ENCODE peak calls at places on chromosomes 2 and 18, in ten cellular contexts. D, T, A, S, P, V, Q, L, W and G are unnamed samples.
A peak's percentile ranks its signal among the peaks of the same experiment; 100 is the strongest.

GRCh38 chr2:122519366-122519765 is 763.9 kb downstream of the TSN start:
- DNase-seq in W (no peak), P (no peak), V (no peak), A (no peak), L (no peak), T (no peak), D (no peak), S (no peak), Q (no peak), G (no peak)

GRCh38 chr2:100957971-100958653 is 44.0 kb upstream of the RPL31 start:
- DNase-seq in Q (no peak), P (no peak), A (no peak), L (peak; percentile 92), W (no peak), D (no peak), S (no peak), T (no peak), V (no peak), G (no peak)

GRCh38 chr2:235463893-235464292 is 29.9 kb upstream of the AGAP1 start:
- DNase-seq in V (no peak), W (no peak), T (no peak), P (no peak), Q (no peak), L (no peak), A (no peak), S (no peak), D (no peak), G (no peak)

GRCh38 chr2:60823694-60824305 is 57.6 kb upstream of the REL start:
- DNase-seq in W (no peak), T (no peak), L (no peak), A (no peak), D (no peak), Q (no peak), V (no peak), P (no peak), S (no peak), G (no peak)

GRCh38 chr2:134402385-134402784 is 148.5 kb downstream of the MGAT5 start:
- DNase-seq in A (no peak), T (no peak), L (peak; percentile 55), V (no peak), Q (no peak), D (no peak), S (no peak), W (no peak), P (no peak), G (no peak)

GRCh38 chr2:234451852-234452625 is 44.8 kb downstream of the ARL4C start:
- DNase-seq in S (no peak), T (no peak), A (no peak), P (no peak), D (no peak), W (no peak), V (no peak), Q (no peak), L (peak; percentile 96), G (no peak)

GRCh38 chr2:16012626-16013501 is 72.5 kb downstream of the MYCN start:
- DNase-seq in W (peak; percentile 70), L (no peak), A (no peak), D (no peak), T (no peak), S (no peak), V (no peak), Q (no peak), P (no peak), G (no peak)

GRCh38 chr2:233081731-233082221 is 21.6 kb downstream of the INPP5D start:
- DNase-seq in T (no peak), Q (no peak), V (no peak), W (no peak), L (no peak), A (no peak), P (no peak), D (peak; percentile 57), S (no peak), G (no peak)

GRCh38 chr2:36556847-36557246 is 41.1 kb downstream of the FEZ2 start:
- DNase-seq in D (no peak), V (no peak), L (peak; percentile 82), W (no peak), A (no peak), Q (no peak), P (no peak), S (no peak), T (no peak), G (no peak)

GRCh38 chr2:54409752-54410151 is 46.4 kb upstream of the SPTBN1 start:
- DNase-seq in L (no peak), W (no peak), D (no peak), Q (no peak), A (no peak), S (no peak), V (no peak), T (no peak), P (no peak), G (no peak)

GRCh38 chr2:164784376-164784775 is 57.2 kb downstream of the COBLL1 start:
- DNase-seq in T (no peak), Q (no peak), P (no peak), S (no peak), D (no peak), V (no peak), A (no peak), W (no peak), L (peak; percentile 46), G (no peak)

GRCh38 chr2:158781562-158781961 is 13.6 kb upstream of the DAPL1 start:
- DNase-seq in V (no peak), W (no peak), P (no peak), L (peak; percentile 78), D (no peak), S (no peak), T (no peak), Q (no peak), A (no peak), G (no peak)

GRCh38 chr2:69298862-69299261 is 88.2 kb downstream of the GFPT1 start:
- DNase-seq in S (no peak), W (no peak), L (peak; percentile 74), D (no peak), T (no peak), V (no peak), Q (no peak), A (peak; percentile 40), P (no peak), G (no peak)

GRCh38 chr2:45028276-45028675 is 19.0 kb upstream of the SIX2 start:
- DNase-seq in W (no peak), Q (no peak), P (no peak), L (peak; percentile 54), D (no peak), T (peak; percentile 12), S (no peak), V (no peak), A (no peak), G (no peak)

GRCh38 chr2:99636432-99637034 is 146.7 kb upstream of the REV1 start:
- DNase-seq in Q (no peak), S (no peak), A (peak; percentile 91), T (no peak), P (no peak), D (no peak), W (peak; percentile 56), L (no peak), V (no peak), G (no peak)

GRCh38 chr18:34028341-34028740 is 196.4 kb downstream of the NOL4 start:
- DNase-seq in A (no peak), P (no peak), W (peak; percentile 26), T (no peak), D (no peak), Q (no peak), V (no peak), L (peak; percentile 24), S (no peak), G (no peak)

GRCh38 chr2:226060228-226060627 is 660.7 kb downstream of the NYAP2 start:
- DNase-seq in T (no peak), P (no peak), A (no peak), Q (no peak), D (no peak), L (no peak), S (no peak), V (no peak), W (no peak), G (no peak)